ENCODE peak calls at places on chromosome 7, in four cellular contexts. E is H1, Z is H9, F is IMR-90. W is an unnamed sample.

GRCh38 chr7:109699661-109700060 is 1130.0 kb downstream of the DNAJB9 start:
- DNase-seq in E (no peak), F (no peak), Z (no peak), W (no peak)

GRCh38 chr7:47039089-47039648 is 542.7 kb downstream of the TNS3 start:
- DNase-seq in Z (no peak), E (peak; percentile 33), F (no peak), W (peak; percentile 37)

GRCh38 chr7:74023037-74023436 is 4.9 kb upstream of the ELN start:
- DNase-seq in F (peak; percentile 63), E (no peak), Z (peak; percentile 50), W (peak; percentile 79)

GRCh38 chr7:75866497-75867389 is 12.1 kb upstream of the RHBDD2 start:
- DNase-seq in Z (peak; percentile 79), F (peak; percentile 65), E (no peak), W (peak; percentile 75)

GRCh38 chr7:5594616-5595544 is 171.2 kb upstream of the TNRC18 start:
- DNase-seq in F (peak; percentile 38), E (no peak), Z (peak; percentile 75), W (peak; percentile 59)

GRCh38 chr7:55056577-55057480 is 38.0 kb downstream of the EGFR start:
- DNase-seq in F (no peak), Z (no peak), E (no peak), W (no peak)

GRCh38 chr7:47677664-47678063 is 95.8 kb upstream of the TNS3 start:
- DNase-seq in F (no peak), Z (no peak), E (no peak), W (no peak)

GRCh38 chr7:116227678-116228239 is 17.4 kb downstream of the TES start:
- DNase-seq in Z (no peak), F (peak; percentile 94), E (no peak), W (no peak)

GRCh38 chr7:1401011-1401410 is 58.3 kb downstream of the MICALL2 start:
- DNase-seq in Z (no peak), E (no peak), F (no peak), W (peak; percentile 25)

GRCh38 chr7:69395072-69395714 is 203.1 kb upstream of the AUTS2 start:
- DNase-seq in Z (no peak), F (no peak), E (no peak), W (peak; percentile 88)

GRCh38 chr7:138002828-138003189 is 923 bp upstream of the CREB3L2 start:
- DNase-seq in E (no peak), F (no peak), Z (no peak), W (peak; percentile 66)
- H4K5ac ChIP-seq in E (peak overlapping the region; percentile 80), F (no peak overlapping the region), Z (no peak overlapping the region), W (no peak overlapping the region)

DNA sequence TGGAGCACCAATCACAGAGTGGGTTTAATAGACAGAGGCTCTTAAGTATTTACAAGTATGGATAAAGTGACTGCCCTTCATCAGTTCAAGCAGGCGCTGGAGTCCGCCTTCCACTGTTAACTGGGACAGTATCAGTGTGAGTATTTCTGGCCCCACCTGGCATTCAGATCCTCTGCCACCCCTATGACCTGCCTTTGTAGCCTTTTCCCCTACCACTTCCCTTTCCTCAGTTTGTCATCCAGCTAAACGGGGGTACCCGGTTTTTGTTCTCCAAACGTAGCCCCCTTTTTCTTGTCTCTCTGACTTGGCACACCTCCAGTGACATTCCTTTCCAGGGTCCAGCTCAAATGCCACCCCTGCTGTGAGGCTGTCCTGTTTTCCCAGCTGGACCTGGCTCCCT is 134.4 kb downstream of the SNX10 start:
- DNase-seq in E (no peak), Z (no peak), F (no peak), W (no peak)
- H3K27ac ChIP-seq in E (no peak overlapping the region), Z (no peak overlapping the region), F (no peak overlapping the region), W (no peak overlapping the region)

GRCh38 chr7:31123317-31123716 is 71.2 kb downstream of the ADCYAP1R1 start:
- DNase-seq in E (no peak), F (no peak), Z (peak; percentile 14), W (no peak)

GRCh38 chr7:31121641-31122040 is 69.5 kb downstream of the ADCYAP1R1 start:
- DNase-seq in F (no peak), E (no peak), Z (no peak), W (no peak)

GRCh38 chr7:31125171-31125570 is 73.1 kb downstream of the ADCYAP1R1 start:
- DNase-seq in Z (no peak), F (no peak), E (no peak), W (no peak)

GRCh38 chr7:31122649-31123058 is 70.5 kb downstream of the ADCYAP1R1 start:
- DNase-seq in F (peak; percentile 90), Z (peak; percentile 83), E (peak; percentile 75), W (peak; percentile 91)

DNA sequence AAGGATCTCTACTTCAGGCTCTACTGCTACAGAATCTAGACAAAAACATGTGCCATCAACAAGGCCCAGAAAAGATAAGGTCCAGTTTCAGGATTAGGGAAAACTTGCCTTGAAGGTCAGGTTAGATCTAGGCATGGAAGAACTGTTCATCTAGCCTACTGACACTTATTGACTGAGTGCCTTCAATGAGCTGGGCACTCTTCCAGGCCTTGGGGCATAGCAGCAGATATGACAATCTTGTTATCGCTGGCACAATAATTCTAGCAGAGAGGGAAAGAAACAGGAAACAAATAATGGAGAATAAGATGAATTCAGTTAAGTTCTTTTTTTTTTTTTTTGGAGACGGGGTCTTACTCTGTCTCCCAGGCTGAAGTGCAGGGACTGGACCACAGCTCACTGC is 71.6 kb downstream of the ADCYAP1R1 start:
- DNase-seq in Z (no peak), F (no peak), E (no peak), W (no peak)
- H4K5ac ChIP-seq in Z (no peak overlapping the region), F (no peak overlapping the region), E (no peak overlapping the region), W (no peak overlapping the region)

GRCh38 chr7:14776266-14776665 is 126.3 kb downstream of the DGKB start:
- DNase-seq in F (no peak), E (no peak), Z (no peak), W (no peak)
- H3K27ac ChIP-seq in F (no peak overlapping the region), E (no peak overlapping the region), Z (no peak overlapping the region), W (no peak overlapping the region)

DNA sequence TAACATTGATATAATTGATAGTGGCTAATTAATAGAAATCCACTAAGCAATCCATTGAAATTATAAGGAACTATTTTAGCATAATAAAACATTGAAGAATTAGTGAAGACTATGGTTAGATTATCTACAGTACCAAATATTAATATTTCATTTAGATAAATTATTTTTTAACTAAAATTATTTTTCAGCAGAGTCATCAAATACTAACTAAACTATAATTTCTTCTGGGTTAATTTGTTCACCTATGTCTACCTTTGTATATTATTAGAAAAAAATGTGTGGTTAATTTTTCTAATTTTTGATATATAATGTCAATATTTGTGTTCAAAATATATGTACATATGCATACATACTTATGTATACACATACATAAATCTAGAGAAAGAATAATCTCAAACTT is 140.2 kb downstream of the KCND2 start:
- DNase-seq in F (no peak), Z (no peak), E (no peak), W (no peak)
- H4K5ac ChIP-seq in F (no peak overlapping the region), Z (no peak overlapping the region), E (no peak overlapping the region), W (no peak overlapping the region)

GRCh38 chr7:99098317-99098823 is 45.5 kb downstream of the SMURF1 start:
- DNase-seq in E (no peak), Z (no peak), F (no peak), W (no peak)

GRCh38 chr7:99098824-99099498 is 44.9 kb downstream of the SMURF1 start:
- DNase-seq in Z (no peak), F (no peak), E (no peak), W (peak; percentile 83)

GRCh38 chr7:99102361-99102760 is 41.5 kb downstream of the SMURF1 start:
- DNase-seq in F (no peak), E (no peak), Z (no peak), W (no peak)

GRCh38 chr7:99097730-99098129 is 46.2 kb downstream of the SMURF1 start:
- DNase-seq in E (no peak), Z (no peak), F (no peak), W (no peak)

GRCh38 chr7:99099499-99100077 is 44.3 kb downstream of the SMURF1 start:
- DNase-seq in E (no peak), Z (no peak), F (no peak), W (peak; percentile 47)
- H3K27ac ChIP-seq in E (no peak overlapping the region), Z (peak overlapping the region; percentile 40), F (no peak overlapping the region), W (no peak overlapping the region)

DNA sequence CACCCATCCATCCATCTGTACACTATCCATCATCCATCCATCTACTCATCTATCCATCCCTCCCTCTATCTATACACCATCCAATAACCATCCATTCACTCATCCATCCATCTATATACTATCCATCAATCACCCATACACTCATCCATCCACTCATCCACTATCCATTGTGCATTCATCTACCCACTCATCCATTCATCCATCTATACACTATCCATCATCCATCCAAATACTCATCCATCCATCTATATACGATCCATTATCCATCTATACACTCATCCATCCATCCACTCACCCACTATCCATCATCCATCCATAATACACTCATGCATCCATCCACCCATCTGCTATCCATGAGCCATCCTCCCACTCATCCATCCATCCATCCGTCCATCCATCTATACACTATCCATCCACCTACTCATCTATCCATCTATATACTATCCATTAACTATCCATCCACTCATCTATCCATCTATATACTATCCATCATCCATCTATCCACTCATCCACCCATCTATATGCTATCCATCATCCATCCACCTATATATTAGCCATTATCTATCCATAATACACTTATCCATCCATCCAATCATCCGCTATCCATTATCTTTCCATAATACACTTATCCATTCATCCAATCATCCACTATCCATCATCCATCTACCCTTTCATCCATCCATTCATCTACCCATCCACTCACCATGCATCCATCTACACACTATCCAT is 485.3 kb downstream of the DNAJB6 start:
- DNase-seq in E (no peak), F (no peak), Z (no peak), W (no peak)
- H4K5ac ChIP-seq in E (no peak overlapping the region), F (no peak overlapping the region), Z (no peak overlapping the region), W (no peak overlapping the region)

DNA sequence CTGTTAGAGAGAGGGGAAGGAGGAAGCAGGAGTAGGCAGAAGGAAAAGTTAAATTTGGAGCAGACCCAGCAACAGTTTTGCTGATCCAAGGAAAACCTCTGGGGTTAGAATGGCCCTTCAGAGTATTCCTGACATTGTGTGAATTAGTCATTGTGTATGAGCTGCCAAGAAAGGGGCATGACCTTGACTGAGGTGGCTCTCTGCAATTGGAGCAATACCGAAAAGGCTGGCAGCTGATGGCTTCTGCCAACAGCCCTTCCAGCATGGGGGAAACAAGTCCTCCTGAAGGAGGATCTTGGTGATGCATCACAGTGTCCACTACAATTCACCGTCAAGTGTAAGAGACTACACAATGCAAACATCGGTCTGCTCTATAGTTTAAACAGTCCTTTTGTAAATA is 20.6 kb upstream of the WASL start:
- DNase-seq in Z (no peak), F (peak; percentile 5), E (no peak), W (no peak)
- H3K27ac ChIP-seq in Z (no peak overlapping the region), F (no peak overlapping the region), E (no peak overlapping the region), W (no peak overlapping the region)

DNA sequence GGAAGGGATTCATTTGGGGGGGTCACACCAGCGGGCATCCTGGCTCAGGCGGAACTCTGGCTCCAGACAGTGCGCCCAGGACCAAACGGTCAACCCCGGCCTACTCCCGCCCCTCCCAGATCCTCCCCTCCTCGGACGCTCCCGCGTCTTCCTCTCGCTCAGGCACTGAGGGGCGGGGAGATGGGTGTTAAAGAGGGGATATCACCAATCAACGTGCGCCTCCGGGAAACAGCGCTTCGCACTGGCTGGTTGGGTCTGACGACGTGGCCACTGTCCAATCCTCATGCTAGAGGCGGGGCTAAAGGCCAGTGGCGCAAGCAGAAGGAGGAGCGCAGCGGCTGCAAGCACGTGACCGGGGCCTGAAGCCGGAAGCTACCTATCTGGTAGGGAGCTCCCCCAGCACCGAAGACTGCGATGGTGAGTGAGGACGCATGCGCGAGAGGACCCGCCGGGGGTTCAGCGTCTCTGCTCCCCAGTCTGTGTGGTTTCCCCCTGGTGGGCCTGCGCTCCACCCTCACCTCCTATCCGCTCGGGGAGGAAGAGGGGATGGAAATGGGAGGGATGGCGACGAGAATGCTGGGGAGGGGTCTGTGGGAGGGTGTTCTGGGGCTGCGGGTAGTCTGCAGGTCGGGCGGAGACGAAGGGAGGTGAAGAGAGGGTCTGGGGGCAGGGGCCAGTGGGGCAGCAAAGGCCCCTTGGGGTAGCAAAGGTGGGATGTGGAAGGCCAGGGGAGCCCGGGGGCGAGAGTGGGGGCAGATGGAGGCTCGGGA is at the start of gene LAMTOR4:
- DNase-seq in E (peak; percentile 99), F (peak; percentile 99), Z (peak; percentile 100), W (peak; percentile 100)
- H4K5ac ChIP-seq in E (peak within 1 kb of the TSS; percentile 92), F (peak within 1 kb of the TSS; percentile 71), Z (no peak within 1 kb of the TSS), W (no peak within 1 kb of the TSS)